ENCODE peak calls at places on chromosomes 4 and X, in eight cellular contexts. F, Y, O, J, G, R, A and P are unnamed samples.

GRCh38 chrX:133908223-133908622 is 77.2 kb downstream of the GPC3 start:
- DNase-seq in F (no peak), Y (no peak), O (no peak), J (no peak), G (no peak), R (no peak), A (no peak), P (no peak)

GRCh38 chrX:103878466-103879151 is 46.6 kb upstream of the RAB9B start:
- DNase-seq in F (peak; percentile 81), Y (peak; percentile 54), O (no peak), J (peak; percentile 15), G (no peak), R (no peak), A (no peak), P (peak; percentile 61)

GRCh38 chr4:59925290-59925689 is 1274.8 kb upstream of the ADGRL3 start:
- DNase-seq in F (no peak), Y (no peak), O (no peak), J (no peak), G (no peak), R (no peak), A (no peak), P (no peak)

GRCh38 chr4:47930971-47931804 is 16.8 kb upstream of the NFXL1 start:
- DNase-seq in F (peak; percentile 76), Y (peak; percentile 49), O (no peak), J (peak; percentile 53), G (no peak), R (no peak), A (no peak), P (peak; percentile 22)

GRCh38 chrX:55702611-55703010 is 14.9 kb upstream of the RRAGB start:
- DNase-seq in F (no peak), Y (no peak), O (no peak), J (no peak), G (no peak), R (no peak), A (no peak), P (no peak)

GRCh38 chr4:185286571-185286970 is 77.2 kb downstream of the SNX25 start:
- DNase-seq in F (no peak), Y (no peak), O (no peak), J (no peak), G (no peak), R (no peak), A (no peak), P (no peak)

GRCh38 chr4:60201052-60201673 is 999.0 kb upstream of the ADGRL3 start:
- DNase-seq in F (peak; percentile 62), Y (peak; percentile 42), O (no peak), J (peak; percentile 55), G (no peak), R (no peak), A (peak; percentile 15), P (peak; percentile 34)

GRCh38 chr4:115562506-115562905 is 449.1 kb upstream of the NDST4 start:
- DNase-seq in F (no peak), Y (no peak), O (no peak), J (no peak), G (no peak), R (no peak), A (no peak), P (no peak)

GRCh38 chr4:106985830-106986229 is 50.3 kb downstream of the DKK2 start:
- DNase-seq in F (no peak), Y (no peak), O (no peak), J (peak; percentile 2), G (no peak), R (no peak), A (no peak), P (no peak)

GRCh38 chr4:71860643-71861042 is 76.8 kb upstream of the GC start:
- DNase-seq in F (no peak), Y (no peak), O (no peak), J (no peak), G (no peak), R (no peak), A (no peak), P (no peak)

GRCh38 chr4:5079581-5079980 is 28.3 kb downstream of the STK32B start:
- DNase-seq in F (no peak), Y (peak; percentile 84), O (no peak), J (peak; percentile 22), G (no peak), R (no peak), A (no peak), P (no peak)

GRCh38 chrX:67563469-67564448 is 19.9 kb downstream of the AR start:
- DNase-seq in F (peak; percentile 74), Y (peak; percentile 58), O (peak; percentile 65), J (no peak), G (no peak), R (no peak), A (no peak), P (no peak)

GRCh38 chrX:42496239-42496638 is 281.7 kb downstream of the PPP1R2C start:
- DNase-seq in F (no peak), Y (no peak), O (no peak), J (no peak), G (no peak), R (no peak), A (no peak), P (no peak)

GRCh38 chr4:168221298-168221697 is 97.3 kb downstream of the DDX60 start:
- DNase-seq in F (peak; percentile 78), Y (peak; percentile 80), O (no peak), J (peak; percentile 55), G (no peak), R (no peak), A (no peak), P (peak; percentile 35)

GRCh38 chrX:84205276-84205675 is 17.3 kb upstream of the RPS6KA6 start:
- DNase-seq in F (no peak), Y (no peak), O (no peak), J (no peak), G (no peak), R (no peak), A (no peak), P (no peak)

GRCh38 chrX:132491191-132491590 is 2.4 kb upstream of the MBNL3 start:
- DNase-seq in F (no peak), Y (no peak), O (no peak), J (no peak), G (no peak), R (no peak), A (no peak), P (peak; percentile 43)

GRCh38 chrX:150200820-150201287 is 162.3 kb upstream of the MAMLD1 start:
- DNase-seq in F (peak; percentile 91), Y (peak; percentile 95), O (peak; percentile 89), J (peak; percentile 89), G (peak; percentile 93), R (peak; percentile 79), A (peak; percentile 63), P (peak; percentile 73)

GRCh38 chr4:150647008-150647407 is 65.1 kb downstream of the MAB21L2 start:
- DNase-seq in F (no peak), Y (no peak), O (no peak), J (no peak), G (no peak), R (no peak), A (no peak), P (no peak)

GRCh38 chrX:13254076-13254785 is 65.6 kb downstream of the ATXN3L start:
- DNase-seq in F (peak; percentile 72), Y (peak; percentile 34), O (no peak), J (no peak), G (no peak), R (no peak), A (peak; percentile 21), P (peak; percentile 55)

GRCh38 chr4:186204103-186204559 is 12.8 kb downstream of the CYP4V2 start:
- DNase-seq in F (peak; percentile 87), Y (peak; percentile 43), O (peak; percentile 72), J (no peak), G (no peak), R (no peak), A (no peak), P (no peak)

GRCh38 chr4:32037391-32037790 is 1317.2 kb downstream of the PCDH7 start:
- DNase-seq in F (no peak), Y (no peak), O (no peak), J (no peak), G (no peak), R (no peak), A (no peak), P (no peak)

GRCh38 chr4:32042486-32042885 is 1322.3 kb downstream of the PCDH7 start:
- DNase-seq in F (no peak), Y (no peak), O (no peak), J (no peak), G (no peak), R (no peak), A (no peak), P (no peak)
- TF ChIP-seq CTCF in F (no peak), Y (peak; percentile 13), O (no peak), J (no peak), G (peak; percentile 40), R (peak; percentile 14), A (no peak), P (no peak)

DNA sequence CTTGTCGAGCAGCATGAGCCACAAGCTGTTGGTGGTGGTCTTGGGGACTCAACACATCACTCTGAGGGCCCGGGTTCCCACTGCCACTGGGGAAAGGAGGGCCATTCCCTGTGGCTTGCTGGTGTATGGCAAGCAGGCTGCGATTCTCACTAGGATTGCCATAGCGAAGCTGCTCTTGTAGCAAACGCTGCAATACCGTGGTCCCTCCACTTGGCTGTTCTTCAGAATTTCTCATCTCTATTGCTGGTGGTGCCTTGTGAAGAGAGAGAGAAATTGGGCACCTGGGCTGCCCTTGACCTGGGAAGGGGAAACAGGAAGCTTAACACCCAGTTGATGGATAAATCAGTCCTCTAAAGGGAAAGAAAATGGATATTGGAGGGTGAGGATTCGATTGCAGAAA is 17.7 kb downstream of the AMOT start:
- DNase-seq in F (no peak), Y (no peak), O (no peak), J (no peak), G (no peak), R (no peak), A (no peak), P (no peak)
- TF ChIP-seq CTCF in F (no peak), Y (peak; percentile 9), O (no peak), J (no peak), G (no peak), R (no peak), A (no peak), P (no peak)

DNA sequence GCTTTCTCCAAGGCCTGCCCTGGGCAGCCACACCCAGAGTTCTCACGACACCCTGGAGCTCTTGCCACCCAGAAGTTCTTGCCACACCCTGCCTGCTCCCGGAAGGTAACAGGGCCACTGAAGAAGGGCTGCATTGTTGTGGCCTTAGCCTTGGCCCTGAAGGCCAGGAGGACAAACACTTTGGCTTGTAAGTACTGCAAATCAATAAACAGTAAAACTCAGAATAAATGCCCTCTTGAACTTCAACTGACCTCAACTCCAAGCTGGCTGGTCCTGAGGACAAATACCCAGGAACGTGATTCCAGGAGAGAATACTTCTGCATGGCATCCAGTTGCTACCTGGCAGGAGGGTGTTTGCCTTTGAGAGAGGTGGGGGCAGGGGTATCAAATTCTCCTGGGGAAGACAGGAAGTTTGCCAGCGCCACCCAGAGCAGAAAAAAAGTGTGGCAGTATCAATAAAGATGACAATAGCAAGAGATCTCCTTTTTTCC is 54.1 kb downstream of the TLR10 start:
- DNase-seq in F (no peak), Y (no peak), O (no peak), J (no peak), G (no peak), R (no peak), A (no peak), P (peak; percentile 80)
- TF ChIP-seq CTCF in F (no peak), Y (peak; percentile 4), O (no peak), J (no peak), G (no peak), R (no peak), A (peak; percentile 22), P (no peak)

GRCh38 chrX:129361566-129361965 is 161.7 kb downstream of the SMARCA1 start:
- DNase-seq in F (no peak), Y (no peak), O (no peak), J (no peak), G (no peak), R (no peak), A (no peak), P (no peak)

GRCh38 chrX:129359269-129359668 is 164.0 kb downstream of the SMARCA1 start:
- DNase-seq in F (no peak), Y (peak; percentile 21), O (no peak), J (no peak), G (no peak), R (no peak), A (no peak), P (no peak)

GRCh38 chrX:129360175-129360574 is 163.1 kb downstream of the SMARCA1 start:
- DNase-seq in F (peak; percentile 39), Y (peak; percentile 53), O (no peak), J (peak; percentile 9), G (peak; percentile 13), R (no peak), A (peak; percentile 17), P (peak; percentile 56)
- TF ChIP-seq CTCF in F (peak; percentile 25), Y (peak; percentile 64), O (peak; percentile 41), J (peak; percentile 45), G (peak; percentile 60), R (peak; percentile 54), A (peak; percentile 58), P (peak; percentile 34)